ENCODE peak calls at places on chromosomes 5 and 9, in eight cellular contexts. U is colonic mucosa; Z is adrenal gland; H is ovary; D is CD8-positive, alpha-beta T cell; J is stomach; Y is aorta; N is lower lobe of right lung. L is an unnamed sample. For H3K4me1, the result is how much of the 10 kb centered on the place peaks cover.

GRCh38 chr9:120257483-120257882 is 322.5 kb downstream of the CDK5RAP2 start:
- DNase-seq in Y (no peak), H (no peak), U (no peak), N (no peak), D (no peak), J (no peak), Z (no peak), L (no peak)

GRCh38 chr9:132082188-132082587 is 2.5 kb upstream of the MED27 start:
- DNase-seq in J (no peak), H (no peak), U (no peak), N (no peak), Z (no peak), D (no peak), Y (no peak), L (no peak)

GRCh38 chr5:67636091-67636490 is 439.5 kb upstream of the CD180 start:
- DNase-seq in H (peak), J (no peak), Z (no peak), N (peak), U (peak), Y (no peak), D (no peak), L (no peak)

GRCh38 chr9:100088202-100088601 is 10.6 kb downstream of the ERP44 start:
- DNase-seq in U (no peak), Z (no peak), N (no peak), D (no peak), J (no peak), Y (no peak), H (no peak), L (no peak)

GRCh38 chr9:89872426-89872912 is 267.7 kb downstream of the GADD45G start:
- DNase-seq in Z (no peak), U (no peak), H (peak), Y (peak), D (no peak), N (no peak), J (peak), L (no peak)

GRCh38 chr5:150068071-150068470 is 18.3 kb downstream of the CSF1R start:
- DNase-seq in D (no peak), H (no peak), J (no peak), N (no peak), U (no peak), Y (no peak), Z (no peak), L (no peak)

GRCh38 chr9:127915801-127916664 is 808 bp downstream of the ST6GALNAC4 start:
- DNase-seq in Y (no peak), N (peak), J (no peak), D (no peak), H (no peak), U (peak), Z (no peak), L (no peak)

GRCh38 chr5:140795259-140795641 is 598 bp downstream of the PCDHA2 start:
- DNase-seq in H (no peak), Y (no peak), N (no peak), U (no peak), Z (no peak), D (no peak), J (no peak), L (peak)

GRCh38 chr5:6439588-6440550 is 8.8 kb upstream of the UBE2QL1 start:
- DNase-seq in U (no peak), Y (no peak), J (no peak), D (no peak), H (no peak), Z (no peak), N (no peak), L (no peak)

GRCh38 chr5:94693043-94693822 is 74.8 kb downstream of the SLF1 start:
- DNase-seq in N (no peak), H (no peak), Z (peak), U (no peak), D (no peak), J (no peak), Y (no peak), L (no peak)

GRCh38 chr5:169762338-169763095 is 125.4 kb downstream of the DOCK2 start:
- DNase-seq in J (no peak), N (no peak), Y (no peak), H (no peak), Z (no peak), D (no peak), U (no peak), L (no peak)

GRCh38 chr9:124695280-124695890 is 75.7 kb downstream of the NR6A1 start:
- DNase-seq in D (no peak), N (no peak), J (no peak), H (no peak), Y (no peak), Z (no peak), U (no peak), L (no peak)

GRCh38 chr9:4667681-4668080 is 1.4 kb upstream of the SPATA6L start:
- DNase-seq in U (no peak), J (no peak), N (no peak), Y (no peak), Z (no peak), H (no peak), D (no peak), L (no peak)

GRCh38 chr5:149240354-149240998 is 31.2 kb upstream of the AFAP1L1 start:
- DNase-seq in N (peak), J (peak), U (peak), Z (peak), D (peak), H (no peak), Y (no peak), L (no peak)

GRCh38 chr5:135030123-135030517 is 3.9 kb downstream of the PITX1 start:
- DNase-seq in H (no peak), D (no peak), J (no peak), Z (no peak), Y (no peak), N (peak), U (no peak), L (no peak)

GRCh38 chr9:81559741-81560140 is 129.6 kb downstream of the TLE1 start:
- DNase-seq in Z (no peak), U (no peak), Y (no peak), N (no peak), D (no peak), J (no peak), H (no peak), L (no peak)

GRCh38 chr9:33687779-33688178 is 107.6 kb upstream of the PRSS3 start:
- DNase-seq in Y (no peak), D (no peak), H (no peak), J (no peak), U (peak), Z (peak), N (no peak), L (peak)

DNA sequence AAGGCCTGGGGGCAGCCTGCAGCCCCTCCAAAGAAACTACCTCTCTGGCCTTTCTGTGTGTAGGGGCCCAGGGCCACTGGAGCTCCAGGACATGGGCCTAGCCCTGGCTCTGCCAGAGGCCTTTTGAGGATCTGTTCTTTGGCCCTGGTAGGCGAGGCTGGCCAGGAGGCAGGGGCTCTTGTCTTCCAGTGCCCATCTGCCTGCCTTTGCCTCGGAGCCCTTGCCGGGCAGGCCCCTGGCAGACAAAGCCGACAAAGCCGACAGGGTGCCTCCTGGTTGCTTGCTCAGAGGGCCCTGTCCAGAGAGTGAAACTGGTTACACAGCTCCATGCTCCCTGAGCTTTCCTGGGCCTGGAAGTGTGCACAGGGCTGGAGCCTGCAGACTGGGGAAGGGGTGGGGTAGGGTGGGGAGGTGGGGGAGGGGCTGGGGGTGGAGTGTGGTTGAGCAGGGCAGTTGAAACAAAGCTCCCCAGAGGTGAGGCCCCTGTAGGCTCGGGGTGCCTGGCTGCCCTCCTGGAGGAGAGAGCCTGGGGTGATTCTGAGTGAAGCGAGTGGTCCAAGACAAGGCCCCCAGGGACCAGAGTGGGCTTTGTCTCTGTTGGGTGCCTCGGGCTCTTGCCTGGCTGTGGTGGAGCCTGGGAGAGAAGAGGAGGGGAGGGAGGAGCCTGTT is 29.3 kb downstream of the PTPA start:
- DNase-seq in N (no peak), H (peak), D (no peak), U (peak), J (peak), Y (no peak), Z (peak), L (peak)
- H3K4me1 ChIP-seq in N (half or more), H (half or more), D (under half), U (under half), J (half or more), Y (under half), Z (half or more), L (under half)

DNA sequence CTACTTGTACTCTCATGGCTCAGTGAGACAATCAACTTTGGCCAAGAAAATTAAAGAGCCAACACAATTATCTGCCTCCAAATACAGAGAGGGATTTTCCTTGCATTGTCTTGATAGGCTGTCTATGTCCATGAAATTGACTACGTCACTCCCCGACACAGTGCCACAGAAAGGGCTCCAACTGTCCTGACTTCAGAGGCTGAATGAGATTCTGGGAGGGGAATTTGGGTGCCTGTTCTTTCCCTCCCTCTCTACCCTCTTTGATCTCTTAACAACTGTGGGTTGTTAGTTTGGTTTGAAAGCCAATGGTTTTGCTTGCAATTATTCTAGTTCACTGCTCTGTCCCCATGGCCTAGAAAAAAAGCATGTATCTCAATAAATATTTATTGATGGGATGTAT is 37.4 kb downstream of the CAPSL start:
- DNase-seq in Y (no peak), Z (no peak), H (no peak), N (no peak), U (no peak), J (no peak), D (no peak), L (no peak)
- H3K4me1 ChIP-seq in Y (under half), Z (under half), H (under half), N (under half), U (under half), J (under half), D (under half), L (under half)

GRCh38 chr9:113674436-113674835 is 201.7 kb upstream of the ZNF618 start:
- DNase-seq in Y (no peak), J (no peak), H (no peak), Z (peak), N (no peak), U (no peak), D (no peak), L (no peak)

GRCh38 chr9:113673726-113674125 is 202.4 kb upstream of the ZNF618 start:
- DNase-seq in J (no peak), N (no peak), U (no peak), H (no peak), Y (no peak), D (no peak), Z (no peak), L (no peak)

GRCh38 chr9:113668057-113668456 is 204.5 kb downstream of the RGS3 start:
- DNase-seq in U (no peak), J (no peak), Z (no peak), N (no peak), H (no peak), D (no peak), Y (no peak), L (no peak)

GRCh38 chr9:113665756-113666155 is 202.2 kb downstream of the RGS3 start:
- DNase-seq in N (no peak), J (no peak), Y (no peak), U (no peak), Z (no peak), D (no peak), H (no peak), L (no peak)

GRCh38 chr9:113669523-113670115 is 206.1 kb downstream of the RGS3 start:
- DNase-seq in N (no peak), U (no peak), H (no peak), D (no peak), Y (no peak), Z (no peak), J (no peak), L (no peak)
- H3K4me1 ChIP-seq in N (under half), U (under half), H (under half), D (under half), Y (under half), Z (under half), J (under half), L (under half)

GRCh38 chr9:9615086-9615485 is 997.7 kb downstream of the PTPRD start:
- DNase-seq in U (no peak), J (no peak), H (no peak), Y (peak), Z (no peak), N (peak), D (no peak), L (no peak)
- H3K4me1 ChIP-seq in U (under half), J (under half), H (under half), Y (under half), Z (under half), N (under half), D (under half), L (under half)

GRCh38 chr5:56161927-56162326 is 71.2 kb downstream of the ANKRD55 start:
- DNase-seq in D (no peak), Z (no peak), H (no peak), Y (no peak), J (no peak), U (no peak), N (no peak), L (no peak)
- H3K4me1 ChIP-seq in D (under half), Z (under half), H (under half), Y (under half), J (under half), U (under half), N (under half), L (under half)

DNA sequence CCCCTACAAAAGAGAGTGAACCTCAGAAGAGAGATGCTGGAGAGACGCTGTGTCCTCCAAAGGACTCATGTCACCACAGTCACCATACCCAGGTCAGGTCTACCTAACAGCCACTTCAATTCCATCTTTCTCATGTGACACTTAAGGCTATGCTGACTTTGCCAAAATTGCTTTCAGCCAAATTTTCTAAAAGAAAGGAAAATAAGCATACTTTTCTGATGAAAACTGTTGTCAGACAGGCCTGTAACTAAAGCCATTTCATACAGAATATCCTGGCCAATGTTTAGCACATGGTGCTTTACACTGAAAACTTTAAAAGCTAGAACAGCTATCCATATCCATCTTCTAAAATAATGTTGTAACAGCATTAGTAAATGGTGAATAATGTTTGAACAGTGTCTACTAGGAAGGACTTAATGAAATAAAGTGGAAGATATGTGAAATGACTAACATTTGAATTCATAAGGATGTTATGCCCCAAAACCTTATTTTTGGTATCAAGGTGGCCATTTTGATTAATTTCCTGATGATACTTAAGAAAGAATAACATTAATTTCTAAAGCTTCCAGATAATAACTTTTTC is 97.2 kb downstream of the NFIB start:
- DNase-seq in Y (no peak), U (no peak), N (no peak), J (no peak), H (no peak), D (no peak), Z (no peak), L (no peak)
- H3K4me1 ChIP-seq in Y (under half), U (under half), N (half or more), J (under half), H (under half), D (under half), Z (under half), L (under half)

GRCh38 chr5:36656556-36656955 is 50.1 kb downstream of the SLC1A3 start:
- DNase-seq in Y (no peak), J (no peak), Z (no peak), D (no peak), N (no peak), U (no peak), H (no peak), L (no peak)
- H3K4me1 ChIP-seq in Y (under half), J (under half), Z (under half), D (under half), N (under half), U (under half), H (under half), L (under half)

GRCh38 chr9:87595605-87596004 is 97.9 kb downstream of the DAPK1 start:
- DNase-seq in H (no peak), Y (no peak), J (peak), D (no peak), U (no peak), N (peak), Z (no peak), L (no peak)

GRCh38 chr9:87596862-87597261 is 99.2 kb downstream of the DAPK1 start:
- DNase-seq in Y (no peak), H (peak), D (no peak), U (peak), J (peak), N (peak), Z (peak), L (no peak)

GRCh38 chr9:87594662-87595061 is 97.0 kb downstream of the DAPK1 start:
- DNase-seq in N (no peak), H (no peak), J (peak), U (no peak), D (no peak), Z (no peak), Y (no peak), L (no peak)

GRCh38 chr9:87592554-87593394 is 95.1 kb downstream of the DAPK1 start:
- DNase-seq in Z (peak), U (no peak), J (peak), N (peak), D (no peak), Y (peak), H (peak), L (peak)

GRCh38 chr9:87594218-87594617 is 96.6 kb downstream of the DAPK1 start:
- DNase-seq in D (no peak), Z (no peak), H (no peak), U (no peak), Y (no peak), J (no peak), N (peak), L (no peak)
- H3K4me1 ChIP-seq in D (under half), Z (half or more), H (half or more), U (under half), Y (under half), J (half or more), N (half or more), L (under half)

GRCh38 chr5:153617190-153617589 is 126.7 kb downstream of the GRIA1 start:
- DNase-seq in Z (no peak), H (no peak), Y (no peak), J (no peak), D (no peak), U (no peak), N (no peak), L (no peak)
- H3K4me1 ChIP-seq in Z (under half), H (under half), Y (under half), J (under half), D (under half), U (under half), N (under half), L (under half)

GRCh38 chr5:141948812-141949211 is 9.2 kb downstream of the PCDH12 start:
- DNase-seq in Y (no peak), U (no peak), H (no peak), D (no peak), J (no peak), Z (no peak), N (no peak), L (no peak)

GRCh38 chr5:141945511-141946024 is 12.4 kb downstream of the PCDH12 start:
- DNase-seq in U (no peak), J (no peak), Y (no peak), N (no peak), H (no peak), D (no peak), Z (peak), L (no peak)

GRCh38 chr5:141950207-141951005 is 7.6 kb downstream of the PCDH12 start:
- DNase-seq in U (no peak), J (no peak), D (no peak), H (no peak), N (no peak), Z (no peak), Y (no peak), L (no peak)

GRCh38 chr5:141944086-141944485 is 13.9 kb downstream of the PCDH12 start:
- DNase-seq in D (no peak), U (no peak), H (no peak), Z (no peak), J (no peak), Y (no peak), N (no peak), L (no peak)

GRCh38 chr5:141947366-141947765 is 10.6 kb downstream of the PCDH12 start:
- DNase-seq in J (no peak), Z (no peak), Y (no peak), N (no peak), U (no peak), H (no peak), D (no peak), L (no peak)
- H3K4me1 ChIP-seq in J (under half), Z (under half), Y (under half), N (under half), U (under half), H (under half), D (under half), L (under half)

L was measured in BE2C.